ENCODE peak calls at places on chromosome 1, in ten cellular contexts. Y, X, A, I, K, T, L, C, G and B are unnamed samples.

GRCh38 chr1:87684786-87685185 is 356.1 kb downstream of the LMO4 start:
- DNase-seq in Y (no peak), X (no peak), A (no peak), I (no peak), K (peak), T (no peak), L (no peak), C (peak), G (peak), B (no peak)

GRCh38 chr1:76866566-76866965 is 714 bp upstream of the ST6GALNAC5 start:
- DNase-seq in Y (no peak), X (no peak), A (no peak), I (no peak), K (no peak), T (no peak), L (no peak), C (no peak), G (no peak), B (no peak)

GRCh38 chr1:77832889-77833288 is 53.4 kb downstream of the MIGA1 start:
- DNase-seq in Y (no peak), X (no peak), A (no peak), I (no peak), K (no peak), T (no peak), L (no peak), C (no peak), G (no peak), B (no peak)

GRCh38 chr1:24981632-24982007 is 51.5 kb upstream of the RUNX3 start:
- DNase-seq in Y (no peak), X (no peak), A (no peak), I (no peak), K (no peak), T (no peak), L (peak), C (no peak), G (no peak), B (no peak)

GRCh38 chr1:216927111-216927510 is 203.9 kb upstream of the ESRRG start:
- DNase-seq in Y (no peak), X (no peak), A (peak), I (no peak), K (no peak), T (no peak), L (no peak), C (no peak), G (no peak), B (no peak)

GRCh38 chr1:11072216-11072917 is 12.5 kb upstream of the SRM start:
- DNase-seq in Y (no peak), X (peak), A (no peak), I (no peak), K (no peak), T (no peak), L (peak), C (no peak), G (no peak), B (peak)

GRCh38 chr1:168970945-168971799 is 135.3 kb upstream of the ATP1B1 start:
- DNase-seq in Y (peak), X (no peak), A (no peak), I (no peak), K (no peak), T (no peak), L (no peak), C (no peak), G (no peak), B (no peak)

GRCh38 chr1:29749021-29749420 is 512.7 kb downstream of the PTPRU start:
- DNase-seq in Y (no peak), X (no peak), A (no peak), I (peak), K (no peak), T (no peak), L (no peak), C (no peak), G (no peak), B (peak)

GRCh38 chr1:9198538-9199361 is 35.8 kb upstream of the H6PD start:
- DNase-seq in Y (no peak), X (no peak), A (peak), I (peak), K (no peak), T (no peak), L (peak), C (no peak), G (no peak), B (no peak)

GRCh38 chr1:200740291-200741212 is 1.9 kb downstream of the CAMSAP2 start:
- DNase-seq in Y (no peak), X (no peak), A (no peak), I (no peak), K (no peak), T (no peak), L (no peak), C (no peak), G (no peak), B (no peak)